ENCODE peak calls at places on chromosomes 3 and 15, in eight cellular contexts. One of them, this sample, is unnamed.
A peak's percentile ranks its signal among the peaks of the same experiment; 100 is the strongest.

GRCh38 chr3:174931473-174931872 is 72.3 kb downstream of the NAALADL2 start:
- DNase-seq in globus pallidus: no peak
- DNase-seq in HT1080: no peak
- DNase-seq in HS-5: no peak
- DNase-seq in smooth muscle cell of the brain vasculature: no peak
- DNase-seq in cardiac fibroblast: no peak
- DNase-seq in NCI-H524: no peak
- DNase-seq in HTR-8/SVneo: no peak
- DNase-seq in this sample: no peak

GRCh38 chr15:99126930-99127329 is 22.1 kb downstream of the SYNM start:
- DNase-seq in cardiac fibroblast: no peak
- DNase-seq in NCI-H524: no peak
- DNase-seq in HTR-8/SVneo: no peak
- DNase-seq in HS-5: no peak
- DNase-seq in globus pallidus: no peak
- DNase-seq in HT1080: no peak
- DNase-seq in smooth muscle cell of the brain vasculature: no peak
- DNase-seq in this sample: no peak

GRCh38 chr3:175704366-175705041 is 845.4 kb downstream of the NAALADL2 start:
- DNase-seq in HTR-8/SVneo: no peak
- DNase-seq in NCI-H524: no peak
- DNase-seq in HS-5: no peak
- DNase-seq in smooth muscle cell of the brain vasculature: no peak
- DNase-seq in cardiac fibroblast: no peak
- DNase-seq in globus pallidus: no peak
- DNase-seq in HT1080: peak; percentile 15
- DNase-seq in this sample: no peak

GRCh38 chr15:77565516-77565915 is 67.2 kb downstream of the LINGO1 start:
- DNase-seq in HS-5: no peak
- DNase-seq in NCI-H524: no peak
- DNase-seq in globus pallidus: no peak
- DNase-seq in cardiac fibroblast: no peak
- DNase-seq in HT1080: no peak
- DNase-seq in smooth muscle cell of the brain vasculature: no peak
- DNase-seq in HTR-8/SVneo: no peak
- DNase-seq in this sample: no peak

GRCh38 chr3:10484709-10485108 is 20.7 kb downstream of the ATP2B2 start:
- DNase-seq in smooth muscle cell of the brain vasculature: no peak
- DNase-seq in NCI-H524: no peak
- DNase-seq in globus pallidus: no peak
- DNase-seq in HT1080: no peak
- DNase-seq in HTR-8/SVneo: no peak
- DNase-seq in HS-5: no peak
- DNase-seq in cardiac fibroblast: no peak
- DNase-seq in this sample: no peak

GRCh38 chr3:149494759-149495580 is 20.5 kb downstream of the TM4SF4 start:
- DNase-seq in HTR-8/SVneo: peak; percentile 51
- DNase-seq in smooth muscle cell of the brain vasculature: no peak
- DNase-seq in NCI-H524: no peak
- DNase-seq in HS-5: peak; percentile 69
- DNase-seq in cardiac fibroblast: no peak
- DNase-seq in globus pallidus: no peak
- DNase-seq in HT1080: peak; percentile 85
- DNase-seq in this sample: no peak

GRCh38 chr3:12725436-12725835 is 33.6 kb downstream of the TMEM40 start:
- DNase-seq in smooth muscle cell of the brain vasculature: no peak
- DNase-seq in globus pallidus: no peak
- DNase-seq in NCI-H524: no peak
- DNase-seq in HTR-8/SVneo: no peak
- DNase-seq in HT1080: no peak
- DNase-seq in HS-5: no peak
- DNase-seq in cardiac fibroblast: no peak
- DNase-seq in this sample: no peak

GRCh38 chr3:40782086-40782721 is 257.4 kb downstream of the ZNF621 start:
- DNase-seq in HTR-8/SVneo: no peak
- DNase-seq in smooth muscle cell of the brain vasculature: no peak
- DNase-seq in HT1080: peak; percentile 41
- DNase-seq in HS-5: no peak
- DNase-seq in cardiac fibroblast: no peak
- DNase-seq in NCI-H524: no peak
- DNase-seq in globus pallidus: no peak
- DNase-seq in this sample: no peak

GRCh38 chr3:130276203-130276803 is 69.2 kb upstream of the COL6A5 start:
- DNase-seq in smooth muscle cell of the brain vasculature: peak; percentile 21
- DNase-seq in HT1080: peak; percentile 58
- DNase-seq in HTR-8/SVneo: peak; percentile 59
- DNase-seq in globus pallidus: peak; percentile 27
- DNase-seq in cardiac fibroblast: peak; percentile 79
- DNase-seq in HS-5: peak; percentile 46
- DNase-seq in NCI-H524: no peak
- DNase-seq in this sample: no peak

GRCh38 chr3:131053021-131053420 is 26.3 kb downstream of the NEK11 start:
- DNase-seq in globus pallidus: peak; percentile 24
- DNase-seq in cardiac fibroblast: peak; percentile 54
- DNase-seq in HT1080: no peak
- DNase-seq in HS-5: no peak
- DNase-seq in HTR-8/SVneo: no peak
- DNase-seq in NCI-H524: no peak
- DNase-seq in smooth muscle cell of the brain vasculature: no peak
- DNase-seq in this sample: no peak

GRCh38 chr3:2205692-2206091 is 107.0 kb downstream of the CNTN4 start:
- DNase-seq in cardiac fibroblast: no peak
- DNase-seq in globus pallidus: no peak
- DNase-seq in HS-5: no peak
- DNase-seq in HT1080: no peak
- DNase-seq in smooth muscle cell of the brain vasculature: no peak
- DNase-seq in NCI-H524: no peak
- DNase-seq in HTR-8/SVneo: no peak
- DNase-seq in this sample: no peak

GRCh38 chr3:188294823-188295487 is 141.0 kb downstream of the LPP start:
- DNase-seq in cardiac fibroblast: peak; percentile 93
- DNase-seq in globus pallidus: peak; percentile 15
- DNase-seq in HT1080: peak; percentile 96
- DNase-seq in smooth muscle cell of the brain vasculature: peak; percentile 57
- DNase-seq in NCI-H524: no peak
- DNase-seq in HS-5: peak; percentile 81
- DNase-seq in HTR-8/SVneo: peak; percentile 61
- DNase-seq in this sample: no peak